ENCODE peak calls at places on chromosomes 7 and 10, in six cellular contexts. M, L, H, F, O and P are unnamed samples.

GRCh38 chr10:98472171-98472570 is 25.4 kb upstream of the HPS1 start:
- DNase-seq in M (peak; percentile 78), L (no peak), H (no peak), F (no peak), O (no peak), P (no peak)

GRCh38 chr10:104809288-104810090 is 168.4 kb downstream of the SORCS3 start:
- DNase-seq in M (no peak), L (no peak), H (no peak), F (no peak), O (no peak), P (no peak)

GRCh38 chr10:47134166-47134565 is 165.8 kb upstream of the GDF10 start:
- DNase-seq in M (no peak), L (no peak), H (peak; percentile 54), F (no peak), O (no peak), P (no peak)

GRCh38 chr7:130095812-130096211 is 25.5 kb downstream of the KLHDC10 start:
- DNase-seq in M (no peak), L (no peak), H (no peak), F (no peak), O (no peak), P (no peak)

GRCh38 chr7:32891046-32891799 is at the start of gene KBTBD2:
- DNase-seq in M (peak; percentile 93), L (peak; percentile 90), H (peak; percentile 72), F (peak; percentile 85), O (peak; percentile 98), P (peak; percentile 87)

GRCh38 chr7:65475734-65476319 is 102.2 kb downstream of the ZNF92 start:
- DNase-seq in M (no peak), L (no peak), H (no peak), F (peak; percentile 23), O (peak; percentile 88), P (no peak)

GRCh38 chr10:129622736-129623135 is 155.7 kb downstream of the MGMT start:
- DNase-seq in M (peak; percentile 14), L (no peak), H (no peak), F (no peak), O (no peak), P (no peak)

GRCh38 chr10:4825868-4826787 is at the start of gene AKR1E2:
- DNase-seq in M (peak; percentile 91), L (peak; percentile 86), H (peak; percentile 93), F (peak; percentile 77), O (peak; percentile 91), P (peak; percentile 89)

GRCh38 chr10:102603946-102604345 is 40.3 kb upstream of the TRIM8 start:
- DNase-seq in M (no peak), L (no peak), H (no peak), F (no peak), O (no peak), P (no peak)

GRCh38 chr10:97229322-97229721 is 43.6 kb upstream of the SLIT1 start:
- DNase-seq in M (no peak), L (no peak), H (no peak), F (no peak), O (no peak), P (no peak)

GRCh38 chr10:127977368-127978009 is 70.6 kb downstream of the PTPRE start:
- DNase-seq in M (no peak), L (peak; percentile 55), H (peak; percentile 83), F (peak; percentile 55), O (peak; percentile 83), P (peak; percentile 56)

GRCh38 chr7:5283421-5284303 is 919 bp downstream of the SLC29A4 start:
- DNase-seq in M (peak; percentile 47), L (peak; percentile 49), H (no peak), F (no peak), O (no peak), P (no peak)

GRCh38 chr10:131844546-131845084 is 56.2 kb upstream of the PPP2R2D start:
- DNase-seq in M (no peak), L (no peak), H (no peak), F (no peak), O (peak; percentile 56), P (no peak)

GRCh38 chr7:44961844-44962482 is 16.9 kb downstream of the MYO1G start:
- DNase-seq in M (no peak), L (no peak), H (no peak), F (no peak), O (peak; percentile 71), P (no peak)

GRCh38 chr10:64379898-64380297 is 858.7 kb downstream of the REEP3 start:
- DNase-seq in M (no peak), L (no peak), H (no peak), F (peak; percentile 18), O (no peak), P (no peak)

GRCh38 chr10:47354162-47354561 is 6.0 kb downstream of the RBP3 start:
- DNase-seq in M (no peak), L (no peak), H (no peak), F (no peak), O (no peak), P (no peak)

GRCh38 chr10:124621637-124622036 is 122.5 kb downstream of the FAM53B start:
- DNase-seq in M (no peak), L (no peak), H (no peak), F (no peak), O (no peak), P (no peak)

GRCh38 chr10:112397592-112397991 is 23.7 kb downstream of the ACSL5 start:
- DNase-seq in M (no peak), L (no peak), H (no peak), F (no peak), O (no peak), P (no peak)

GRCh38 chr10:24350111-24350921 is 141.4 kb downstream of the KIAA1217 start:
- DNase-seq in M (no peak), L (no peak), H (no peak), F (no peak), O (no peak), P (no peak)

GRCh38 chr10:86375204-86375603 is 8.6 kb upstream of the GRID1 start:
- DNase-seq in M (no peak), L (no peak), H (no peak), F (no peak), O (peak; percentile 47), P (no peak)

GRCh38 chr10:49347342-49347741 is 48.4 kb downstream of the C10orf71 start:
- DNase-seq in M (no peak), L (no peak), H (no peak), F (no peak), O (no peak), P (no peak)

GRCh38 chr10:27819781-27820531 is 74.3 kb upstream of the MKX start:
- DNase-seq in M (no peak), L (no peak), H (no peak), F (no peak), O (no peak), P (peak; percentile 64)

GRCh38 chr10:33309410-33309809 is 25.1 kb downstream of the NRP1 start:
- DNase-seq in M (no peak), L (no peak), H (no peak), F (no peak), O (no peak), P (no peak)

GRCh38 chr10:89122431-89123066 is 84.6 kb downstream of the CH25H start:
- DNase-seq in M (no peak), L (no peak), H (no peak), F (no peak), O (no peak), P (no peak)

GRCh38 chr10:125823663-125824251 is 411 bp downstream of the BCCIP start:
- DNase-seq in M (peak; percentile 35), L (peak; percentile 31), H (no peak), F (no peak), O (peak; percentile 84), P (no peak)

GRCh38 chr7:66183700-66184099 is 21.4 kb upstream of the TPST1 start:
- DNase-seq in M (no peak), L (no peak), H (no peak), F (no peak), O (no peak), P (no peak)

GRCh38 chr10:61692447-61692846 is 29.7 kb downstream of the CABCOCO1 start:
- DNase-seq in M (no peak), L (no peak), H (no peak), F (no peak), O (no peak), P (no peak)

GRCh38 chr7:66522518-66522917 is 106.2 kb upstream of the KCTD7 start:
- DNase-seq in M (no peak), L (peak; percentile 37), H (no peak), F (no peak), O (peak; percentile 70), P (no peak)

GRCh38 chr7:27156901-27157716 is 634 bp upstream of the HOXA7 start:
- DNase-seq in M (no peak), L (peak; percentile 63), H (no peak), F (peak; percentile 22), O (peak; percentile 70), P (no peak)

GRCh38 chr10:103845983-103846382 is 9.4 kb downstream of the SH3PXD2A start:
- DNase-seq in M (no peak), L (peak; percentile 77), H (no peak), F (peak; percentile 57), O (peak; percentile 87), P (no peak)

GRCh38 chr7:71843677-71844076 is 568.5 kb downstream of the CALN1 start:
- DNase-seq in M (no peak), L (no peak), H (no peak), F (no peak), O (no peak), P (no peak)

GRCh38 chr10:44960098-44960480 is 487 bp downstream of the RASSF4 start:
- DNase-seq in M (peak; percentile 46), L (no peak), H (no peak), F (no peak), O (no peak), P (no peak)
- H3K4me1 ChIP-seq in M (peaks cover 47% of the 10 kb centered on the region), L (peaks cover 36% of the 10 kb centered on the region), H (no peaks in the 10 kb centered on the region), F (peaks cover 37% of the 10 kb centered on the region), O (peaks cover 75% of the 10 kb centered on the region), P (peaks cover 7% of the 10 kb centered on the region)

GRCh38 chr7:21054427-21055133 is 267.9 kb upstream of the SP8 start:
- DNase-seq in M (no peak), L (no peak), H (no peak), F (no peak), O (no peak), P (no peak)

GRCh38 chr7:21051865-21052264 is 265.2 kb upstream of the SP8 start:
- DNase-seq in M (no peak), L (no peak), H (no peak), F (no peak), O (no peak), P (no peak)
- TF ChIP-seq CTCF in M (no peak), L (no peak), H (no peak), F (no peak), O (no peak), P (no peak)

GRCh38 chr7:48090095-48090805 is 1.2 kb downstream of the UPP1 start:
- DNase-seq in M (peak; percentile 83), L (peak; percentile 63), H (peak; percentile 76), F (peak; percentile 47), O (peak; percentile 89), P (no peak)
- H3K4me1 ChIP-seq in M (peaks cover 15% of the 10 kb centered on the region), L (peaks cover 30% of the 10 kb centered on the region), H (no peaks in the 10 kb centered on the region), F (peaks cover 32% of the 10 kb centered on the region), O (peaks cover 95% of the 10 kb centered on the region), P (peaks cover 13% of the 10 kb centered on the region)

DNA sequence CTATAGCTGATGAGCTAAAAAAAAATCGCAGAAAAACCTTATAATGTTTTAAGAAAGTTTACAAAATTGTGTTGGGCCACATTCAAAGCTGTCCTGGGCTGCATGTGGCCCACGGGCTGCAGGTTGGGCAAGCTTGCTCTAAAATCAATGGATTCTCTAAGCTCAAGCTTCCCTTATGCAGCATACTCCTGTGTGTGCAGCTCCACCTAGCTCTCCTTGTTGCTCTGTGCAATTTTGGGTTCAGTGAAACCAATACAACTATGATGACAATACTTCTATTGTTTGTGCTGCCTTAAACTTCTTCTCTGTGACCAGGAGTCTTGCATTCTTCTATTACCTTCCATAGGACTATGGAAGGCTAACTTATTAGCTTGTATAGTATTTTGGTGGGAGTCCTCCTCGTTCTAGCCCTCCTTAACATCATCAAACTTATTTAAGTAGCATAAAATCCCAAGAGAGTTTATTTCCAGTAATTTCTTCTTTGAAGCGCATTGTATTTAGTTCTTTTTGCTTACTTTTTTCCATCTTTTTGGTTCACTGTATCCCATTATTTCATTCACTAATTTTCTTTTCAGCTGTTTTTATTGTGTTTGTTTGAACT is 170.9 kb upstream of the SMIM30 start:
- DNase-seq in M (peak; percentile 66), L (no peak), H (no peak), F (no peak), O (no peak), P (peak; percentile 41)
- TF ChIP-seq CTCF in M (peak; percentile 61), L (no peak), H (peak; percentile 56), F (no peak), O (no peak), P (no peak)